ENCODE peak calls at places on chromosomes 11 and 22, in four cellular contexts. L is glutamatergic neuron, C is cardiac fibroblast, W is BJ. Q is an unnamed sample.

GRCh38 chr22:23401111-23401909 is 178.8 kb downstream of the IGLL1 start:
- DNase-seq in C (peak; percentile 29), W (peak; percentile 50), L (no peak), Q (peak; percentile 94)

GRCh38 chr11:73317373-73317772 is 9.3 kb downstream of the ARHGEF17 start:
- DNase-seq in L (no peak), C (no peak), W (no peak), Q (no peak)

GRCh38 chr11:57432714-57433163 is 5.8 kb upstream of the SLC43A3 start:
- DNase-seq in C (peak; percentile 86), L (no peak), W (no peak), Q (peak; percentile 87)

GRCh38 chr22:43840851-43841250 is 21.5 kb downstream of the SULT4A1 start:
- DNase-seq in L (no peak), C (no peak), W (no peak), Q (no peak)

GRCh38 chr11:134224710-134225662 is 515 bp downstream of the VPS26B start:
- DNase-seq in W (no peak), L (peak; percentile 56), C (peak; percentile 29), Q (peak; percentile 18)

GRCh38 chr11:76206327-76207081 is at the start of gene WNT11:
- DNase-seq in L (peak; percentile 73), C (peak; percentile 25), W (no peak), Q (no peak)

GRCh38 chr11:113160652-113161051 is 153.7 kb upstream of the TTC12 start:
- DNase-seq in W (no peak), C (no peak), L (no peak), Q (no peak)

GRCh38 chr11:86182976-86183584 is 61.5 kb upstream of the EED start:
- DNase-seq in L (no peak), W (no peak), C (peak; percentile 44), Q (no peak)

GRCh38 chr22:36364255-36365019 is 23.3 kb downstream of the MYH9 start:
- DNase-seq in W (no peak), C (peak; percentile 59), L (no peak), Q (no peak)

GRCh38 chr22:17235149-17235655 is 16.0 kb upstream of the ADA2 start:
- DNase-seq in W (no peak), L (no peak), C (no peak), Q (no peak)

GRCh38 chr11:36037031-36037430 is 93.2 kb downstream of the LDLRAD3 start:
- DNase-seq in C (peak; percentile 70), W (no peak), L (no peak), Q (peak; percentile 10)

GRCh38 chr22:24401824-24402434 is 25.5 kb upstream of the ADORA2A start:
- DNase-seq in C (no peak), L (no peak), W (no peak), Q (no peak)

GRCh38 chr11:93220078-93220477 is 22.3 kb upstream of the SLC36A4 start:
- DNase-seq in C (no peak), L (no peak), W (no peak), Q (no peak)

GRCh38 chr11:11149671-11150459 is 203.2 kb downstream of the CSNK2A3 start:
- DNase-seq in C (no peak), L (no peak), W (no peak), Q (no peak)

GRCh38 chr22:37145415-37146385 is 4.0 kb downstream of the IL2RB start:
- DNase-seq in W (no peak), C (no peak), L (no peak), Q (no peak)

GRCh38 chr11:122199661-122200060 is 83.6 kb upstream of the BLID start:
- DNase-seq in L (no peak), C (peak; percentile 85), W (no peak), Q (no peak)

GRCh38 chr11:62459080-62459479 is 40.2 kb downstream of the SCGB1A1 start:
- DNase-seq in W (no peak), C (peak; percentile 30), L (no peak), Q (no peak)

GRCh38 chr11:36510567-36511020 is 522 bp upstream of the TRAF6 start:
- DNase-seq in C (peak; percentile 60), W (no peak), L (no peak), Q (peak; percentile 9)

GRCh38 chr11:59011672-59012071 is 72.4 kb downstream of the GLYATL1 start:
- DNase-seq in L (no peak), C (no peak), W (no peak), Q (no peak)

GRCh38 chr11:65911682-65912568 is 6.9 kb downstream of the C11orf68 start:
- DNase-seq in W (peak; percentile 67), L (no peak), C (peak; percentile 88), Q (peak; percentile 85)

GRCh38 chr11:1604711-1605110 is 3.6 kb downstream of the KRTAP5-3 start:
- DNase-seq in C (no peak), W (no peak), L (no peak), Q (no peak)

GRCh38 chr11:134628426-134628825 is 216.4 kb upstream of the B3GAT1 start:
- DNase-seq in C (no peak), L (no peak), W (no peak), Q (no peak)

GRCh38 chr11:66076561-66076960 is 6.5 kb downstream of the PACS1 start:
- DNase-seq in C (no peak), L (no peak), W (no peak), Q (no peak)

GRCh38 chr11:9616858-9617257 is 43.4 kb downstream of the WEE1 start:
- DNase-seq in C (peak; percentile 35), W (no peak), L (no peak), Q (no peak)

GRCh38 chr22:27238935-27239510 is 562.5 kb downstream of the MN1 start:
- DNase-seq in L (no peak), C (peak; percentile 97), W (peak; percentile 68), Q (peak; percentile 78)

GRCh38 chr11:28107331-28107725 is 628 bp downstream of the KIF18A start:
- DNase-seq in L (no peak), W (no peak), C (peak; percentile 64), Q (no peak)

GRCh38 chr22:35972559-35972958 is 56.1 kb downstream of the RBFOX2 start:
- DNase-seq in C (no peak), W (no peak), L (no peak), Q (no peak)

GRCh38 chr11:72642815-72643511 is 31.3 kb downstream of the PDE2A start:
- DNase-seq in W (no peak), L (peak; percentile 78), C (peak; percentile 59), Q (no peak)

GRCh38 chr11:95723353-95723942 is 66.1 kb downstream of the FAM76B start:
- DNase-seq in L (no peak), C (no peak), W (no peak), Q (no peak)

GRCh38 chr11:125883375-125883774 is 4.1 kb upstream of the HYLS1 start:
- DNase-seq in C (no peak), W (no peak), L (no peak), Q (no peak)

GRCh38 chr11:125886997-125887372 is 483 bp upstream of the HYLS1 start:
- DNase-seq in C (no peak), W (no peak), L (peak; percentile 37), Q (no peak)

GRCh38 chr11:125892071-125892470 is 4.6 kb downstream of the HYLS1 start:
- DNase-seq in L (no peak), C (peak; percentile 58), W (no peak), Q (peak; percentile 62)

GRCh38 chr11:125890447-125891100 is 3.1 kb downstream of the HYLS1 start:
- DNase-seq in C (no peak), L (no peak), W (no peak), Q (no peak)

GRCh38 chr11:125887373-125888324 is at the start of gene HYLS1:
- DNase-seq in C (peak; percentile 98), W (peak; percentile 84), L (peak; percentile 95), Q (peak; percentile 96)
- TF ChIP-seq CTCF in C (peak; percentile 35), W (peak; percentile 52), L (no peak), Q (peak; percentile 51)

GRCh38 chr11:45184640-45185039 is 38.2 kb downstream of the PRDM11 start:
- DNase-seq in W (no peak), C (no peak), L (no peak), Q (no peak)

GRCh38 chr11:45181595-45182550 is 35.4 kb downstream of the PRDM11 start:
- DNase-seq in W (no peak), C (no peak), L (no peak), Q (no peak)

GRCh38 chr11:45185228-45185729 is 38.8 kb downstream of the PRDM11 start:
- DNase-seq in C (no peak), W (no peak), L (no peak), Q (no peak)

GRCh38 chr11:45180888-45181594 is 34.6 kb downstream of the PRDM11 start:
- DNase-seq in L (peak; percentile 35), W (no peak), C (peak; percentile 53), Q (peak; percentile 25)

GRCh38 chr11:45182902-45183301 is 36.5 kb downstream of the PRDM11 start:
- DNase-seq in L (no peak), C (peak; percentile 56), W (no peak), Q (peak; percentile 26)
- TF ChIP-seq CTCF in L (peak; percentile 64), C (peak; percentile 59), W (peak; percentile 54), Q (peak; percentile 83)

GRCh38 chr11:64865286-64866172 is 12.9 kb downstream of the EHD1 start:
- DNase-seq in C (peak; percentile 96), L (no peak), W (peak; percentile 71), Q (peak; percentile 90)

GRCh38 chr11:64864135-64864472 is 14.3 kb downstream of the EHD1 start:
- DNase-seq in W (no peak), L (no peak), C (no peak), Q (no peak)

GRCh38 chr11:64862914-64863313 is 15.5 kb downstream of the EHD1 start:
- DNase-seq in L (no peak), C (peak; percentile 38), W (no peak), Q (no peak)

GRCh38 chr11:64864473-64865285 is 13.7 kb downstream of the EHD1 start:
- DNase-seq in C (peak; percentile 94), L (no peak), W (no peak), Q (peak; percentile 88)

DNA sequence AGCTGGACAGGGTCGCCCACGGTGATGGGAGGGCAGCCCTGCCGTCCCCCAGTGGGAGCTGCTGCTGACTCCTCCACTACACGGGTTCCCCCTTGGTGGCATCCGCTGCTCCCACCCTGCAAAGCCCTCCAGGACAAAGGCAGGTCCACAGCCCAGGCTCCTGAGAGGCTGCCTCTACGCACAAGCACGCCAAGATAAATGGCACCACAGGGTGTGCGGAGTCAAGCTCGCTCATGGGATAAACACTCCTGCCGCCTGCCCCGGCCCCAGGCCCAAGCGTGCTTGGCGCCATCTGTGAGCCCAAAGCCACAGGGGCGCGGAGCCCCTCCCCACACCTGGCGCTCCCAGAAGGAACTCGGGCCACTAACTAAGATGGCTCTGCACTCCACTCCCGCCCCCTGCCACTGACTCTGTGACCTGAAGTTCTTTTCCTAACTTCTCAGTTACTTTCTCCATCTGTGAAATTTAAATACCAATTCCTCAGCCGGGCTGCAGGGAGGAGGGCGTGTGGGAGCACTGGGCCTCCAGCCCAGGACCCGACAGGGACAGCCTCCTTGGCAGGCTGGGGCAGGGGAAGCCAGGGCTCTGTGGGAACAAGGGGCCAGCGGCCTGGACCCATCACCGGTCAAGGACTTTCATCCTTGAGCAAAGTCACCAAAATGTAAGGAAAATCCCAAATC is 14.9 kb downstream of the EHD1 start:
- DNase-seq in C (no peak), W (no peak), L (no peak), Q (no peak)
- TF ChIP-seq CTCF in C (no peak), W (no peak), L (no peak), Q (no peak)

DNA sequence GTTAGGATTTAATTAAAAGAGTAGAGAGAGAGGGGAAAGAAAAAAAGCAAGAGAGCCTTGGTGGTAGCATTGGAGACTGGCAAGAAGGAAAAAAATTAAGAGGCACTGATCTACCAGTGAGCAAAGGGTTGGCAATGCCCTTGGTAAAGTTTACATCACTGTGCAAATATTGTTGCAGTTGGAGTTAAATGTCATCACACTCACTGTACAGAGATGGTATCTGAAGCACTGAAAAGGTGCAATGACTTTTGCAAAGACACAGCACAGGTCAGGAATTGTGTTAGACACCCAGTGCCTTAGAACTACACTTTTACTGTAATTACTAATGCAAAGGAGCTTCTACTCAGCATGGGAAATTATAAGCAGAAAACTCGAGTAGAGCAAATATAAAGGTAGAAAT is 526.8 kb downstream of the NTM start:
- DNase-seq in C (no peak), L (no peak), W (no peak), Q (no peak)
- TF ChIP-seq CTCF in C (no peak), L (no peak), W (no peak), Q (no peak)

Q was measured in HFFc6.